ENCODE peak calls at places on chromosome 19, in six cellular contexts. L, G, H, W, X and K are unnamed samples.
A peak's percentile ranks its signal among the peaks of the same experiment; 100 is the strongest.

GRCh38 chr19:15810335-15810734 is 5.1 kb downstream of the OR10H1 start:
- DNase-seq in L (no peak), G (peak; percentile 11), H (peak; percentile 25), W (no peak), X (no peak), K (no peak)

GRCh38 chr19:34838248-34838647 is 65.2 kb upstream of the ZNF599 start:
- DNase-seq in L (no peak), G (no peak), H (no peak), W (no peak), X (no peak), K (peak; percentile 44)

GRCh38 chr19:41352279-41352608 is 1.5 kb downstream of the TGFB1 start:
- DNase-seq in L (no peak), G (no peak), H (no peak), W (no peak), X (no peak), K (no peak)

GRCh38 chr19:47111081-47111589 is 2.4 kb downstream of the ZC3H4 start:
- DNase-seq in L (no peak), G (no peak), H (no peak), W (peak; percentile 33), X (no peak), K (no peak)

GRCh38 chr19:13505761-13506549 is at the start of gene CACNA1A:
- DNase-seq in L (peak; percentile 45), G (no peak), H (no peak), W (peak; percentile 70), X (no peak), K (peak; percentile 73)

GRCh38 chr19:5038631-5039271 is 69.8 kb downstream of the KDM4B start:
- DNase-seq in L (peak; percentile 40), G (no peak), H (no peak), W (no peak), X (peak; percentile 77), K (peak; percentile 74)

GRCh38 chr19:13978306-13978705 is 26.0 kb downstream of the DCAF15 start:
- DNase-seq in L (no peak), G (peak; percentile 78), H (no peak), W (peak; percentile 92), X (peak; percentile 92), K (peak; percentile 99)

GRCh38 chr19:7126132-7126531 is 56.6 kb downstream of the ZNF557 start:
- DNase-seq in L (no peak), G (no peak), H (no peak), W (no peak), X (no peak), K (no peak)

GRCh38 chr19:4295972-4296771 is 6.0 kb downstream of the TMIGD2 start:
- DNase-seq in L (peak; percentile 12), G (no peak), H (peak; percentile 14), W (no peak), X (no peak), K (peak; percentile 45)

GRCh38 chr19:48530044-48530720 is 18.5 kb upstream of the LMTK3 start:
- DNase-seq in L (peak; percentile 10), G (no peak), H (no peak), W (no peak), X (no peak), K (peak; percentile 38)

GRCh38 chr19:55657004-55657747 is 2.3 kb downstream of the U2AF2 start:
- DNase-seq in L (no peak), G (peak; percentile 66), H (peak; percentile 49), W (no peak), X (peak; percentile 61), K (no peak)

GRCh38 chr19:46824887-46825730 is 25.5 kb downstream of the AP2S1 start:
- DNase-seq in L (peak; percentile 18), G (no peak), H (peak; percentile 27), W (no peak), X (no peak), K (no peak)

GRCh38 chr19:29854033-29854432 is 42.2 kb downstream of the CCNE1 start:
- DNase-seq in L (no peak), G (no peak), H (no peak), W (no peak), X (no peak), K (no peak)
- TF ChIP-seq CTCF in L (no peak), G (no peak), H (no peak), W (no peak), X (no peak), K (no peak)

GRCh38 chr19:38078302-38078930 is 145.6 kb downstream of the DPF1 start:
- DNase-seq in L (no peak), G (no peak), H (no peak), W (no peak), X (no peak), K (no peak)

GRCh38 chr19:38082256-38083118 is 141.5 kb downstream of the DPF1 start:
- DNase-seq in L (no peak), G (no peak), H (no peak), W (no peak), X (peak; percentile 77), K (no peak)

GRCh38 chr19:38076337-38076736 is 147.7 kb downstream of the DPF1 start:
- DNase-seq in L (no peak), G (no peak), H (no peak), W (no peak), X (no peak), K (no peak)

GRCh38 chr19:38081547-38082255 is 142.3 kb downstream of the DPF1 start:
- DNase-seq in L (no peak), G (no peak), H (no peak), W (no peak), X (no peak), K (no peak)

GRCh38 chr19:38079926-38080380 is 144.1 kb downstream of the DPF1 start:
- DNase-seq in L (peak; percentile 89), G (no peak), H (peak; percentile 72), W (no peak), X (no peak), K (peak; percentile 12)
- TF ChIP-seq CTCF in L (no peak), G (no peak), H (no peak), W (no peak), X (no peak), K (no peak)

GRCh38 chr19:1365964-1366695 is 17.6 kb upstream of the NDUFS7 start:
- DNase-seq in L (no peak), G (no peak), H (no peak), W (no peak), X (no peak), K (no peak)

GRCh38 chr19:1362385-1363257 is 21.1 kb upstream of the NDUFS7 start:
- DNase-seq in L (no peak), G (no peak), H (no peak), W (no peak), X (no peak), K (no peak)

GRCh38 chr19:1363599-1363998 is 20.1 kb upstream of the NDUFS7 start:
- DNase-seq in L (no peak), G (no peak), H (no peak), W (no peak), X (no peak), K (no peak)

GRCh38 chr19:1365306-1365963 is 18.3 kb upstream of the NDUFS7 start:
- DNase-seq in L (no peak), G (no peak), H (no peak), W (no peak), X (no peak), K (no peak)

DNA sequence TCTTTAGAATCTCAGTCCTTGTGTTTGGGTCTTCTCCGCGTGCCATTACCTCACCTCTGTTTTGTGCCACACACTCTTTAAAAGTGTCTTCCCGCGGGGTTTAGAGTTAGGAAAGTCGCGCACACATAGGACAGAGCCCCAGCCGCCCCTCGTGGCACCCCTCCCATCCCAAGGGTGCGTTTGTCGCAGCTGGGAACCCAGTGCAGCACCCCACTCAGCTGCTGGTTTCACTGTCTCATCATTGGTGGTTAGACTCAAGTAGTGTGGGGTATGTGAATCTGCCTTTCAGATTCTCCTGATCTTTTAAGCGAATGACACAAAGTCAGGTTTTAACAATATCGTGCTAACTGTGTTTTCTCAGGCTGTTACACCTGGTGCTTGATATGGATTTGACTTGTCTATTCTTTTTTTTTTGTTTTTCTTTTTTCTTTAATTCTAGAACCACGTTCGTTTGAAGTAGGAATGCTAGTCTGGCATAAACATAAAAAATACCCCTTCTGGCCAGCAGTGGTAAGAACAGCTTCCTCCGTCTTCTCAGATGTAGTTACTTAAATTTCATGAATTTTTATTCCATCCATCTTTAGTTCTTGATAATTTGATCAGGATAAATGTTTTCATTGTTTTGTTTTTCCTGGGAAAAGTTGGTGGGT is 19.5 kb upstream of the NDUFS7 start:
- DNase-seq in L (no peak), G (no peak), H (no peak), W (no peak), X (no peak), K (no peak)
- TF ChIP-seq CTCF in L (peak; percentile 41), G (no peak), H (no peak), W (peak; percentile 32), X (no peak), K (peak; percentile 38)

GRCh38 chr19:51904331-51905165 is at the start of gene ZNF649:
- DNase-seq in L (peak; percentile 82), G (peak; percentile 80), H (peak; percentile 92), W (peak; percentile 84), X (peak; percentile 92), K (peak; percentile 96)
- TF ChIP-seq CTCF in L (no peak), G (no peak), H (no peak), W (no peak), X (no peak), K (no peak)

DNA sequence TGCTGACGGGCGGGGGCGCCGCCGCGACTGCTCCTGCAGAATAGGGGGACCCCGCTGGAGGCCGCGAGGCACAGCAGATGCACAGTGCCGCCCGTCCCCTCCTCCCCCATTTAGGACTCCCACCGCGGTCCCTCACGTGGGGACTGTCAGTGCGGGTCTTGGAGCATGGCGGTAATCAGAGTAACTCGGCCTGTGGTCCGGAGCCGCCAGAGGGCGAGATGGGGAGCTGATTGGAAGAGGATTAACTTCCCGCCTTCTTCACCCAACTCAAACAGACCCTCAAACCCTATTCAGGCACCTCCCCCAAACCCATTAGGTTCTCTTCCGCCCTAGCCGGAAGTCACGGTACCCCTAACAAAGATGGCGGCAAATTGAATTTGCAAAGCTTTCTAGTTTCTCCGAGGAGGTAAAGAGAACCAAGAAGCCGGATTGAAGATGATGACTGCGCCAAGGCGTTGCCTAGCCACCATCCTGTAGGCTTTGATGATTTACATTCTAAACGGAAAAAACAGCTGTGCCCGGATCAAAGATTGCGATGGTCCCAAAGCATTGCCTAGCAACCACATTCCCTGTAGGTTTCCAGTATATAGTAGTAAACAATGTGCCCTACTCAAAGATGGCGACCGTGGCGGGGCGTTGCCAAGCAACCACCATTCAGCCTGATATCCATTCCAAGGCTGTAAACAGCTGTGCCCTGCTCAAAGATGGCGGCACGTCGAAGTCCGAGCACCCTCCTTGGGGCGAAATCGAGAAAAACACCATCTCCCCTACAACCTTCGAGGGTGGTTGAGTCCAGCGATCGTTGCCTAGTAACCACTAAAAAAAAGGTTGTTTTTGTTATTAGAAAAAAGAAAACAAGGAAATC is at the start of gene FUZ:
- DNase-seq in L (peak; percentile 99), G (peak; percentile 98), H (peak; percentile 97), W (peak; percentile 91), X (peak; percentile 99), K (peak; percentile 99)
- TF ChIP-seq CTCF in L (peak; percentile 26), G (peak; percentile 27), H (no peak), W (no peak), X (peak; percentile 23), K (peak; percentile 41)

GRCh38 chr19:54429176-54429495 is 13.9 kb downstream of the TTYH1 start:
- DNase-seq in L (no peak), G (no peak), H (no peak), W (no peak), X (no peak), K (no peak)

GRCh38 chr19:54431255-54431838 is 16.1 kb downstream of the TTYH1 start:
- DNase-seq in L (no peak), G (peak; percentile 49), H (peak; percentile 88), W (no peak), X (peak; percentile 90), K (no peak)

GRCh38 chr19:54429545-54430227 is 14.4 kb downstream of the TTYH1 start:
- DNase-seq in L (no peak), G (no peak), H (no peak), W (no peak), X (peak; percentile 74), K (no peak)

GRCh38 chr19:54432144-54432738 is 16.8 kb upstream of the LENG8 start:
- DNase-seq in L (no peak), G (no peak), H (peak; percentile 18), W (no peak), X (peak; percentile 51), K (no peak)

GRCh38 chr19:54430306-54431254 is 15.3 kb downstream of the TTYH1 start:
- DNase-seq in L (no peak), G (peak; percentile 31), H (peak; percentile 34), W (peak; percentile 91), X (peak; percentile 80), K (peak; percentile 83)
- TF ChIP-seq CTCF in L (peak; percentile 4), G (no peak), H (no peak), W (peak; percentile 26), X (peak; percentile 13), K (peak; percentile 71)